ENCODE peak calls at places on chromosomes 5 and 9, in eight cellular contexts. D is cardiac muscle cell; A is cardiac fibroblast; M is activated B cell treated with CpG ODN at 0.5 μM for 24 hours; B is lower lobe of right lung; Z is CD4-positive, alpha-beta T cell; Q is left ventricle myocardium inferior; X is GM12865. E is an unnamed sample.

GRCh38 chr9:126802343-126803059 is 2.3 kb upstream of the ZBTB43 start:
- DNase-seq in D (no peak), A (no peak), M (no peak), B (no peak), Z (no peak), Q (no peak), X (no peak), E (no peak)

GRCh38 chr5:118903010-118903409 is 85.3 kb downstream of the DTWD2 start:
- DNase-seq in D (no peak), A (no peak), M (no peak), B (no peak), Z (no peak), Q (no peak), X (no peak), E (no peak)

GRCh38 chr5:102755691-102756371 is 726 bp downstream of the PAM start:
- DNase-seq in D (peak), A (peak), M (peak), B (peak), Z (peak), Q (peak), X (peak), E (peak)

GRCh38 chr5:169307648-169308047 is 6.7 kb upstream of the SLIT3 start:
- DNase-seq in D (peak), A (peak), M (no peak), B (no peak), Z (no peak), Q (no peak), X (no peak), E (no peak)

GRCh38 chr9:114317665-114318357 is 5.1 kb upstream of the ORM1 start:
- DNase-seq in D (peak), A (peak), M (no peak), B (no peak), Z (no peak), Q (no peak), X (no peak), E (no peak)

GRCh38 chr9:2093920-2094597 is 78.9 kb downstream of the SMARCA2 start:
- DNase-seq in D (peak), A (peak), M (no peak), B (peak), Z (no peak), Q (no peak), X (no peak), E (no peak)

GRCh38 chr5:5587474-5587873 is 165.0 kb downstream of the ICE1 start:
- DNase-seq in D (no peak), A (no peak), M (no peak), B (no peak), Z (no peak), Q (no peak), X (no peak), E (no peak)

GRCh38 chr5:154627711-154628678 is 127.2 kb upstream of the LARP1 start:
- DNase-seq in D (peak), A (no peak), M (no peak), B (no peak), Z (no peak), Q (no peak), X (no peak), E (no peak)

GRCh38 chr5:23223846-23224245 is 283.6 kb upstream of the PRDM9 start:
- DNase-seq in D (no peak), A (peak), M (no peak), B (no peak), Z (no peak), Q (no peak), X (no peak), E (no peak)

GRCh38 chr9:14238044-14238443 is 75.9 kb downstream of the NFIB start:
- DNase-seq in D (peak), A (peak), M (no peak), B (no peak), Z (no peak), Q (no peak), X (no peak), E (no peak)

GRCh38 chr9:131222460-131222859 is 53.9 kb downstream of the FAM78A start:
- DNase-seq in D (no peak), A (no peak), M (no peak), B (no peak), Z (no peak), Q (no peak), X (no peak), E (no peak)

GRCh38 chr9:5509573-5509972 is 758 bp upstream of the PDCD1LG2 start:
- DNase-seq in D (peak), A (peak), M (no peak), B (no peak), Z (no peak), Q (no peak), X (no peak), E (no peak)

GRCh38 chr9:77743381-77743780 is 95.3 kb upstream of the GNA14 start:
- DNase-seq in D (peak), A (peak), M (no peak), B (no peak), Z (no peak), Q (no peak), X (no peak), E (no peak)

GRCh38 chr5:149828161-149829011 is 98.3 kb downstream of the PPARGC1B start:
- DNase-seq in D (peak), A (peak), M (peak), B (peak), Z (peak), Q (peak), X (peak), E (peak)

GRCh38 chr9:3467593-3468219 is 58.1 kb downstream of the RFX3 start:
- DNase-seq in D (peak), A (peak), M (no peak), B (peak), Z (peak), Q (peak), X (peak), E (peak)

GRCh38 chr9:9102295-9102694 is 1302.7 kb upstream of the DMAC1 start:
- DNase-seq in D (no peak), A (no peak), M (no peak), B (no peak), Z (no peak), Q (no peak), X (no peak), E (no peak)

GRCh38 chr9:130446111-130446861 is 1.5 kb downstream of the ASS1 start:
- DNase-seq in D (peak), A (peak), M (no peak), B (peak), Z (no peak), Q (peak), X (no peak), E (no peak)

GRCh38 chr5:72608297-72608696 is 101.1 kb upstream of the ZNF366 start:
- DNase-seq in D (peak), A (peak), M (no peak), B (no peak), Z (no peak), Q (peak), X (no peak), E (no peak)

DNA sequence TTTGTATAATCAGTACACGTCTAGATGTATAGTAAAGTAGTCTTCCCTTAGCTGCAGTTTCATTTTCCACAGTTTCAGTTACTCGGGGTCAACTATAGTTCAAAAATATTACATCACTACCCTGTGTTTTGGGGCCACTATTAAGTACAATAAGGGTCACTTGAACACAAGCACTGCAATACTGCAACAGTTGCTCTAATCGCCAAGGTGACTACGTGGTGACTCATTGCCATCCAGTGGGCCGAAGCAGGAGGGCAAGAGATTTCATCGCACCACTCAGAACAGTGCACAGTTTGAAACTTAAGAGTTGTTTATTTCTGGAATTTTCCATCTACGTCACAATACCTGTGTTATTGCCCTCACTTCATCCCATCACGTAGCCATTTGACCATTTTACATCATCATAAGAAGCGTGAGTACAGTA is at the start of gene ARL14EPL:
- DNase-seq in D (peak), A (peak), M (no peak), B (peak), Z (no peak), Q (peak), X (peak), E (peak)
- TF ChIP-seq CTCF in D (peak), A (peak), M (no peak), B (peak), Z (no peak), Q (peak), X (peak), E (no peak)

GRCh38 chr5:96706433-96707111 is 44.4 kb downstream of the CAST start:
- DNase-seq in D (no peak), A (no peak), M (no peak), B (no peak), Z (no peak), Q (no peak), X (peak), E (no peak)
- TF ChIP-seq CTCF in D (no peak), A (no peak), M (no peak), B (no peak), Z (no peak), Q (no peak), X (no peak), E (no peak)

DNA sequence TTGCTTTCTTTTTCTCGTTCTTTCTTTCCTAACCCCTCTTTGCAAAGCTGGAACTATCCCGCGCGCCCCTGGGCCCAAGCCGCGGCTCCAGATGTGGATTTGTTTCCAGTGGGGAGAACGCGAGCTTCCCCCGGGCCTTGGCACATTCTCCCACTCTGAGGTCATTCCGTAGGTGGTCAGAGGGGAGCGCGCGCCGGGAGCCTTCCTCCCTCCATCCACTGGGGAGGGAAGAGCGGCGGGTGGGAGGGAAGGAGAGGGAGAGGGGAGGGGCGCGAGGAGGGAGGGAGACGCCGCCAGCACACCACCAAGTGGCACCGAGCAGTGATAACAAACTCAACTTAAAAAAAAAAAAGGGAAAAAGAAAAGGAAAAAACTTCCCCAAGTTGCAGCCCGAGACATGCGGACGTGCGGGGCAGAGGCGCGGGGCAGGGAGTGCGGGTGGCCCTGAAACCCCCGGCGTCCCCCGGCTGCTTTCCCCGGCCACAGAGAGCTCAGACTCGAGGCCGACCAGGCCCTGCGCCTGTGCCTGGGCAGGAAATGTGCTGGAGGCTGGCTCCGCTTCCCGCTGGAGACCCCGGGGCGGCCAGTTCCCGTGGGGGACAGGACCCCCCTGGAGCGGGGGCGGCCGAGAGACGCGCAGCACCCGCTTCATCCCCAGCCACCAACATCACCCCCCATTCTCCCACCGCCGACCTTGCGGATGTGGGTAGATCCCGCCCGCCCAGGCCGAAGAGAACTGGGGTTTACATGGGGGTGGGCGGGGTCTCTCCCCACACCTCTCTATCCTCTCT is 3.1 kb downstream of the IER5L start:
- DNase-seq in D (peak), A (peak), M (no peak), B (peak), Z (no peak), Q (peak), X (peak), E (no peak)
- TF ChIP-seq CTCF in D (no peak), A (peak), M (no peak), B (no peak), Z (no peak), Q (no peak), X (no peak), E (no peak)

DNA sequence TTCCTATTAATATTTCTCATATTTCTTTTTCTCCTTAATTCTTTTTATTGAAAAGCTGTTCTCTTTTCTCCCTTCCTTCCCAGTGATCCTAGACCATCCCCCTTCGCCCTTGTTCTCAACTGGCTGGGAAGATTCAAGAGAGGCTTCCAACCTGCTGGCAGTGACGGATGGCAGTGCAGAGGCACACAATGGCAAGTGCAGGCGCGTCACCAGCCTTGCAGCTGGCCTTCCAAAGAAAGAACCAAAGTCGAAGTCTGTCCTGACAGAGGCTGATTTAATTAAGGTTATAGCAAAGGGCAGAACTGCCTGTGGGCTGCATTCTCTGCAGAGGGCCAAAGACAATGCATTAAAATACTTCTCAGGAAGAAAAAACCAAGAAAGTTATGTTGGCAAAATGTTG is 7.4 kb downstream of the CEMIP2 start:
- DNase-seq in D (no peak), A (no peak), M (no peak), B (no peak), Z (no peak), Q (no peak), X (no peak), E (no peak)
- TF ChIP-seq CTCF in D (no peak), A (no peak), M (no peak), B (no peak), Z (no peak), Q (no peak), X (no peak), E (no peak)

GRCh38 chr5:181153814-181154213 is 6.4 kb downstream of the OR2V2 start:
- DNase-seq in D (no peak), A (no peak), M (no peak), B (no peak), Z (no peak), Q (no peak), X (peak), E (no peak)

GRCh38 chr5:181152406-181152805 is 5.0 kb downstream of the OR2V2 start:
- DNase-seq in D (no peak), A (peak), M (no peak), B (no peak), Z (no peak), Q (no peak), X (no peak), E (no peak)

GRCh38 chr5:181149355-181149754 is 2.0 kb downstream of the OR2V2 start:
- DNase-seq in D (no peak), A (no peak), M (no peak), B (no peak), Z (no peak), Q (no peak), X (no peak), E (no peak)

GRCh38 chr5:181149806-181150733 is 2.7 kb downstream of the OR2V2 start:
- DNase-seq in D (no peak), A (no peak), M (no peak), B (no peak), Z (no peak), Q (no peak), X (peak), E (no peak)

DNA sequence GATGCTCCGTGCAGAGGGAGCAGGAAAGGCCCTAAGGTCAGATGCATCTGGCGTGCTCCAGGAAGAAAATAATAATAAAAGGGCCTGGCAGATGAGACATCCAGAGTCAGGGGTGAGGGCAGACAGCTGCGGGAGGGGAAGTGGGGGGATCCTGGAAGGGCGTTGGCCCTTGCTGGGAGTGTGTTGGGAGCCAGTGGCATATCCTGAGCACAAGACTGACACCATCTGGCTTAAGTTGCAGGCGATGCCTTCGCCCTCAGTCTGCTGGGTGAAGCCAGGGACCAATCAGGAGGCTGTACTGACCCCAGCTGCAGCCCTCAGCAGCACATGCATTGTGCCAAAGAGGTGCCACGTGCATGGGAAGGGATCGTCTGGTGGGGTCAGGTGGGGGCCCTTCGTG is 3.8 kb downstream of the OR2V2 start:
- DNase-seq in D (no peak), A (no peak), M (no peak), B (no peak), Z (no peak), Q (no peak), X (peak), E (no peak)
- TF ChIP-seq CTCF in D (no peak), A (no peak), M (no peak), B (no peak), Z (no peak), Q (no peak), X (no peak), E (no peak)

GRCh38 chr5:140043508-140043872 is 391 bp upstream of the NRG2 start:
- DNase-seq in D (no peak), A (no peak), M (no peak), B (no peak), Z (no peak), Q (peak), X (peak), E (no peak)
- TF ChIP-seq CTCF in D (no peak), A (no peak), M (no peak), B (no peak), Z (no peak), Q (peak), X (no peak), E (no peak)

DNA sequence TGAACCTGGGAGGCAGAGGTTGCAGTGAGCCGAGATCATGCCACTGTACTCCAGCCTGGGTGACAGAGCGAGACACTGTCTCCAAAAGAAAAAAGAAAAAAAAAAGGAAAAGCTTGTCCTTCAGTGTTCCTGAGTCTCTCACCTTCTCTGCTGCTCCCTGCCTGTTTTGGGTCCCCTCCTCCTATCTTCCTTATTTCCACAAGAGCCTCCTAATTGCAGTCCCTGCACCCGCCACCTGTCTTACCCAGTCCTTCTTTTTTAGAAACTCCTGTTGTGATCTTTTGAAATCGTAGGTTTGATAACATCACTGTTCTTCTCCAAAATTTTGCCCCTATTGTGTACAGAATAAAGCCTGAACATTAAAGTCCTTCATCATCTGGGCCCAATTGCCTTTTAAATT is 234.9 kb downstream of the SH3GL2 start:
- DNase-seq in D (no peak), A (no peak), M (no peak), B (no peak), Z (no peak), Q (no peak), X (no peak), E (no peak)
- TF ChIP-seq CTCF in D (no peak), A (no peak), M (no peak), B (no peak), Z (no peak), Q (no peak), X (no peak), E (no peak)

DNA sequence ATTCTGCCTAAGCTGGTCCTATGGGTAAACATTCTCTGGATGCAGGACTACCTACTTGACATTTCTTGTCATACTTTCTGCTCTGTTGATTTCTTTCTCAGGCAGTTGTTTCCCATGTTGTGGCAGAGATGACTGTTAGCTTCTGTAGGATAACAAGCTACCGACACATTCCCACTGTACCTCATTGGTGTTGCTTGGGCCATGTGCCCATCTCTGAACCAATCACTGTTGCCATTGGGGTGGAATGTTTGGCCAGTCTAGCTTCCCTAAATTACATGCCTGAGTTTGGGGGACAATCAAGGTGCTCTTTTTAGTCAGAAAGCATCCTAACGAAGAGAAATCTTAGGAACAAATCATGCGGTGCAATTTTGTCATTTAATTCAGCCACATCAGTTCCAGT is 212.0 kb downstream of the KDM4C start:
- DNase-seq in D (no peak), A (no peak), M (no peak), B (no peak), Z (no peak), Q (no peak), X (no peak), E (no peak)
- TF ChIP-seq CTCF in D (no peak), A (no peak), M (no peak), B (no peak), Z (no peak), Q (no peak), X (no peak), E (no peak)

GRCh38 chr9:127977877-127978647 is 2.7 kb downstream of the EEIG1 start:
- DNase-seq in D (peak), A (peak), M (no peak), B (peak), Z (no peak), Q (peak), X (peak), E (no peak)
- TF ChIP-seq CTCF in D (no peak), A (peak), M (no peak), B (no peak), Z (no peak), Q (peak), X (no peak), E (no peak)